ENCODE peak calls at places on chromosomes 7 and 10, in four cellular contexts. L is activated B cell treated with CpG ODN at 0.5 μM for 24 hours, X is AG10803, O is fibroblast of gingiva. C is an unnamed sample.
A peak's percentile ranks its signal among the peaks of the same experiment; 100 is the strongest.

GRCh38 chr10:63166742-63167258 is 33.7 kb downstream of the NRBF2 start:
- DNase-seq in L (no peak), X (peak; percentile 77), O (peak; percentile 72), C (peak; percentile 75)

GRCh38 chr7:22726345-22726848 is 603 bp upstream of the IL6 start:
- DNase-seq in L (peak; percentile 47), X (peak; percentile 85), O (peak; percentile 63), C (peak; percentile 80)

GRCh38 chr7:22591271-22591670 is 91.3 kb upstream of the STEAP1B start:
- DNase-seq in L (no peak), X (peak; percentile 62), O (no peak), C (no peak)

GRCh38 chr10:124916098-124916584 is 25.8 kb upstream of the ZRANB1 start:
- DNase-seq in L (no peak), X (peak; percentile 4), O (no peak), C (peak; percentile 29)

GRCh38 chr7:141045842-141046630 is 27.8 kb upstream of the TMEM178B start:
- DNase-seq in L (no peak), X (peak; percentile 53), O (peak; percentile 17), C (no peak)

GRCh38 chr10:90960355-90960814 is 39.5 kb upstream of the ANKRD1 start:
- DNase-seq in L (no peak), X (peak; percentile 87), O (peak; percentile 90), C (no peak)

GRCh38 chr10:2895616-2896196 is 171.6 kb upstream of the PFKP start:
- DNase-seq in L (no peak), X (no peak), O (no peak), C (no peak)

GRCh38 chr10:103637855-103638561 is 144.5 kb downstream of the NEURL1 start:
- DNase-seq in L (no peak), X (peak; percentile 92), O (peak; percentile 75), C (no peak)

GRCh38 chr7:132430041-132430440 is 146.2 kb downstream of the PLXNA4 start:
- DNase-seq in L (no peak), X (no peak), O (no peak), C (peak; percentile 18)

GRCh38 chr7:102220929-102221850 is 65.5 kb upstream of the SH2B2 start:
- DNase-seq in L (no peak), X (peak; percentile 24), O (no peak), C (peak; percentile 50)

GRCh38 chr7:144936314-144936713 is 100.5 kb upstream of the TPK1 start:
- DNase-seq in L (no peak), X (no peak), O (no peak), C (peak; percentile 86)

GRCh38 chr7:134362587-134363483 is 46.1 kb upstream of the SLC35B4 start:
- DNase-seq in L (no peak), X (peak; percentile 72), O (peak; percentile 67), C (no peak)

GRCh38 chr7:75555736-75556135 is 63.6 kb downstream of the SPDYE5 start:
- DNase-seq in L (no peak), X (no peak), O (no peak), C (no peak)

GRCh38 chr7:6502886-6503285 is 48.4 kb downstream of the GRID2IP start:
- DNase-seq in L (no peak), X (no peak), O (no peak), C (no peak)

GRCh38 chr7:24786941-24787340 is 29.7 kb upstream of the GSDME start:
- DNase-seq in L (no peak), X (peak; percentile 97), O (peak; percentile 98), C (no peak)

GRCh38 chr10:57849726-57850357 is 417.9 kb downstream of the IPMK start:
- DNase-seq in L (no peak), X (peak; percentile 9), O (no peak), C (peak; percentile 33)

GRCh38 chr7:101586971-101587370 is 42.1 kb downstream of the MYL10 start:
- DNase-seq in L (no peak), X (no peak), O (no peak), C (no peak)

GRCh38 chr10:63588436-63589180 is 67.4 kb downstream of the REEP3 start:
- DNase-seq in L (no peak), X (no peak), O (no peak), C (peak; percentile 61)

GRCh38 chr7:98771519-98772241 is 98.1 kb downstream of the TMEM130 start:
- DNase-seq in L (no peak), X (peak; percentile 89), O (no peak), C (peak; percentile 32)

GRCh38 chr10:114881462-114881861 is 56.5 kb upstream of the TRUB1 start:
- DNase-seq in L (no peak), X (peak; percentile 20), O (no peak), C (no peak)

GRCh38 chr10:19713800-19714525 is 102.3 kb upstream of the PLXDC2 start:
- DNase-seq in L (no peak), X (no peak), O (no peak), C (no peak)

GRCh38 chr7:6419310-6419773 is 28.4 kb downstream of the DAGLB start:
- DNase-seq in L (no peak), X (no peak), O (peak; percentile 64), C (no peak)

GRCh38 chr7:39539816-39540215 is 26.4 kb upstream of the YAE1 start:
- DNase-seq in L (no peak), X (no peak), O (no peak), C (peak; percentile 79)

GRCh38 chr10:1400129-1400865 is 337.0 kb downstream of the ADARB2 start:
- DNase-seq in L (no peak), X (no peak), O (no peak), C (no peak)

GRCh38 chr7:98278408-98278807 is 3.1 kb upstream of the BRI3 start:
- DNase-seq in L (no peak), X (no peak), O (no peak), C (no peak)

GRCh38 chr7:146736446-146737190 is 620.0 kb downstream of the CNTNAP2 start:
- DNase-seq in L (no peak), X (peak; percentile 3), O (no peak), C (peak; percentile 23)

GRCh38 chr7:27238979-27239779 is 3.4 kb upstream of the EVX1 start:
- DNase-seq in L (no peak), X (no peak), O (no peak), C (no peak)

GRCh38 chr10:99854860-99855259 is 72.4 kb downstream of the ABCC2 start:
- DNase-seq in L (no peak), X (peak; percentile 85), O (peak; percentile 78), C (peak; percentile 18)

GRCh38 chr10:128530301-128530700 is 404.1 kb upstream of the MKI67 start:
- DNase-seq in L (no peak), X (no peak), O (no peak), C (no peak)

GRCh38 chr10:131755200-131755599 is 145.6 kb upstream of the PPP2R2D start:
- DNase-seq in L (no peak), X (no peak), O (no peak), C (no peak)

GRCh38 chr7:42082144-42082543 is 154.9 kb downstream of the GLI3 start:
- DNase-seq in L (no peak), X (peak; percentile 66), O (peak; percentile 34), C (no peak)

GRCh38 chr7:74231232-74231590 is 21.4 kb downstream of the LAT2 start:
- DNase-seq in L (peak; percentile 63), X (no peak), O (no peak), C (no peak)

GRCh38 chr10:71187600-71187999 is 24.8 kb upstream of the UNC5B start:
- DNase-seq in L (no peak), X (no peak), O (peak; percentile 54), C (no peak)

GRCh38 chr7:45718464-45719330 is 144.5 kb downstream of the ADCY1 start:
- DNase-seq in L (no peak), X (peak; percentile 65), O (no peak), C (no peak)

GRCh38 chr10:83952273-83952672 is 187.0 kb upstream of the GHITM start:
- DNase-seq in L (no peak), X (no peak), O (no peak), C (peak; percentile 88)

GRCh38 chr10:100008142-100008522 is 1.6 kb downstream of the DNMBP start:
- DNase-seq in L (no peak), X (peak; percentile 68), O (peak; percentile 62), C (peak; percentile 7)

GRCh38 chr7:23864984-23865383 is 155.0 kb downstream of the STK31 start:
- DNase-seq in L (no peak), X (peak; percentile 38), O (peak; percentile 59), C (no peak)

GRCh38 chr10:81875680-81876252 is 772 bp downstream of the NRG3 start:
- DNase-seq in L (no peak), X (no peak), O (no peak), C (no peak)

C was measured in NCI-H69.